ENCODE peak calls at places on chromosomes 6 and 20, in eight cellular contexts. O, S, L, Y, R, I, W and J are unnamed samples.

GRCh38 chr20:32505723-32506473 is 79.2 kb downstream of the NOL4L start:
- DNase-seq in O (peak), S (no peak), L (no peak), Y (no peak), R (no peak), I (no peak), W (no peak), J (no peak)

GRCh38 chr20:1741309-1742048 is 83.9 kb upstream of the SIRPG start:
- DNase-seq in O (no peak), S (no peak), L (no peak), Y (no peak), R (no peak), I (no peak), W (no peak), J (no peak)

GRCh38 chr6:101740631-101741030 is 347.1 kb downstream of the GRIK2 start:
- DNase-seq in O (no peak), S (no peak), L (no peak), Y (no peak), R (no peak), I (no peak), W (no peak), J (no peak)

GRCh38 chr6:102064142-102064541 is 670.6 kb downstream of the GRIK2 start:
- DNase-seq in O (no peak), S (no peak), L (no peak), Y (no peak), R (no peak), I (no peak), W (no peak), J (no peak)

GRCh38 chr20:19780261-19780660 is 22.2 kb downstream of the RIN2 start:
- DNase-seq in O (no peak), S (no peak), L (no peak), Y (no peak), R (no peak), I (no peak), W (no peak), J (no peak)

GRCh38 chr20:52230406-52230805 is 38.8 kb upstream of the ZFP64 start:
- DNase-seq in O (no peak), S (peak), L (peak), Y (no peak), R (no peak), I (no peak), W (no peak), J (no peak)

GRCh38 chr6:32186496-32186840 is 2.4 kb upstream of the AGER start:
- DNase-seq in O (peak), S (no peak), L (no peak), Y (no peak), R (no peak), I (no peak), W (no peak), J (no peak)

GRCh38 chr6:32558426-32559057 is 28.5 kb upstream of the HLA-DRB5 start:
- DNase-seq in O (no peak), S (no peak), L (no peak), Y (no peak), R (no peak), I (no peak), W (no peak), J (no peak)

GRCh38 chr6:3789018-3789895 is 37.7 kb upstream of the PXDC1 start:
- DNase-seq in O (no peak), S (no peak), L (no peak), Y (no peak), R (no peak), I (peak), W (no peak), J (peak)

GRCh38 chr6:106973018-106973840 is 1.3 kb downstream of the CD24 start:
- DNase-seq in O (no peak), S (no peak), L (peak), Y (no peak), R (no peak), I (peak), W (no peak), J (no peak)

GRCh38 chr6:52310932-52311331 is 26.4 kb upstream of the MCM3 start:
- DNase-seq in O (no peak), S (no peak), L (no peak), Y (no peak), R (no peak), I (no peak), W (no peak), J (no peak)

GRCh38 chr6:35370124-35370741 is 27.9 kb downstream of the PPARD start:
- DNase-seq in O (peak), S (peak), L (no peak), Y (no peak), R (peak), I (peak), W (peak), J (peak)

GRCh38 chr20:4875578-4876067 is 125.7 kb downstream of the SLC23A2 start:
- DNase-seq in O (no peak), S (no peak), L (peak), Y (no peak), R (no peak), I (peak), W (no peak), J (no peak)

GRCh38 chr20:3141757-3142156 is 17.9 kb downstream of the FASTKD5 start:
- DNase-seq in O (no peak), S (no peak), L (no peak), Y (no peak), R (no peak), I (no peak), W (no peak), J (no peak)

GRCh38 chr20:17967595-17968365 is 814 bp downstream of the SNX5 start:
- DNase-seq in O (no peak), S (peak), L (no peak), Y (no peak), R (no peak), I (no peak), W (no peak), J (peak)

GRCh38 chr6:22906091-22906549 is 336.8 kb downstream of the HDGFL1 start:
- DNase-seq in O (no peak), S (peak), L (no peak), Y (peak), R (no peak), I (peak), W (no peak), J (peak)

GRCh38 chr6:12896208-12896733 is 179.7 kb downstream of the PHACTR1 start:
- DNase-seq in O (no peak), S (no peak), L (no peak), Y (no peak), R (no peak), I (no peak), W (no peak), J (no peak)

GRCh38 chr6:3314621-3315020 is 55.9 kb downstream of the PSMG4 start:
- DNase-seq in O (no peak), S (no peak), L (no peak), Y (no peak), R (no peak), I (no peak), W (no peak), J (no peak)

GRCh38 chr20:32109392-32110172 is at the start of gene TM9SF4:
- DNase-seq in O (peak), S (peak), L (peak), Y (peak), R (peak), I (peak), W (peak), J (peak)

GRCh38 chr20:19647992-19648391 is 110.1 kb upstream of the RIN2 start:
- DNase-seq in O (no peak), S (no peak), L (no peak), Y (no peak), R (no peak), I (no peak), W (no peak), J (no peak)

GRCh38 chr6:158057213-158057987 is 75.7 kb downstream of the SYNJ2 start:
- DNase-seq in O (peak), S (peak), L (no peak), Y (no peak), R (peak), I (peak), W (no peak), J (peak)

GRCh38 chr6:26576929-26577719 is 19.6 kb upstream of the ABT1 start:
- DNase-seq in O (no peak), S (peak), L (peak), Y (no peak), R (peak), I (peak), W (no peak), J (peak)

GRCh38 chr6:136547336-136547735 is 2.9 kb downstream of the MAP7 start:
- DNase-seq in O (no peak), S (peak), L (no peak), Y (no peak), R (no peak), I (peak), W (no peak), J (peak)

GRCh38 chr20:3248167-3248992 is 9.4 kb upstream of the SLC4A11 start:
- DNase-seq in O (peak), S (peak), L (peak), Y (no peak), R (no peak), I (no peak), W (no peak), J (no peak)

GRCh38 chr6:41175084-41175483 is 12.2 kb upstream of the TREM2 start:
- DNase-seq in O (no peak), S (no peak), L (no peak), Y (no peak), R (no peak), I (no peak), W (no peak), J (no peak)

GRCh38 chr6:157982580-157983438 is 1.1 kb downstream of the SYNJ2 start:
- DNase-seq in O (peak), S (peak), L (no peak), Y (no peak), R (no peak), I (peak), W (no peak), J (peak)

GRCh38 chr6:52305948-52306767 is 21.6 kb upstream of the MCM3 start:
- DNase-seq in O (no peak), S (no peak), L (no peak), Y (no peak), R (no peak), I (no peak), W (no peak), J (no peak)

GRCh38 chr6:16238057-16238657 is at the start of gene GMPR:
- DNase-seq in O (peak), S (peak), L (peak), Y (no peak), R (no peak), I (peak), W (peak), J (peak)

GRCh38 chr20:39072132-39072531 is 110.0 kb downstream of the DHX35 start:
- DNase-seq in O (no peak), S (no peak), L (no peak), Y (no peak), R (no peak), I (no peak), W (no peak), J (no peak)

GRCh38 chr20:47360489-47361267 is 4.2 kb upstream of the ZMYND8 start:
- DNase-seq in O (peak), S (peak), L (peak), Y (no peak), R (peak), I (peak), W (no peak), J (peak)

GRCh38 chr20:22716824-22717351 is 132.5 kb upstream of the FOXA2 start:
- DNase-seq in O (no peak), S (peak), L (no peak), Y (no peak), R (no peak), I (no peak), W (no peak), J (no peak)